ENCODE peak calls at places on chromosomes 6 and 20, in eight cellular contexts. One of them, this sample, is unnamed.

GRCh38 chr20:42775037-42775436 is 414.7 kb downstream of the PTPRT start:
- DNase-seq in astrocyte of the spinal cord: no peak
- DNase-seq in AG04450: no peak
- DNase-seq in AG10803: no peak
- DNase-seq in cardiac fibroblast: no peak
- DNase-seq in lung: no peak
- DNase-seq in gastrocnemius medialis: no peak
- DNase-seq in fibroblast of lung: no peak
- DNase-seq in this sample: no peak

GRCh38 chr20:62652051-62652893 is 10.0 kb downstream of the SLCO4A1 start:
- DNase-seq in astrocyte of the spinal cord: peak
- DNase-seq in AG04450: peak
- DNase-seq in AG10803: peak
- DNase-seq in cardiac fibroblast: peak
- DNase-seq in lung: peak
- DNase-seq in gastrocnemius medialis: peak
- DNase-seq in fibroblast of lung: peak
- DNase-seq in this sample: peak

GRCh38 chr6:116010400-116011095 is 50.1 kb downstream of the FRK start:
- DNase-seq in astrocyte of the spinal cord: peak
- DNase-seq in AG04450: peak
- DNase-seq in AG10803: peak
- DNase-seq in cardiac fibroblast: peak
- DNase-seq in lung: peak
- DNase-seq in gastrocnemius medialis: peak
- DNase-seq in fibroblast of lung: peak
- DNase-seq in this sample: peak

GRCh38 chr20:48846516-48847492 is 19.0 kb upstream of the PREX1 start:
- DNase-seq in astrocyte of the spinal cord: no peak
- DNase-seq in AG04450: no peak
- DNase-seq in AG10803: no peak
- DNase-seq in cardiac fibroblast: peak
- DNase-seq in lung: no peak
- DNase-seq in gastrocnemius medialis: no peak
- DNase-seq in fibroblast of lung: no peak
- DNase-seq in this sample: no peak

GRCh38 chr20:50624351-50625016 is 66.9 kb downstream of the RIPOR3 start:
- DNase-seq in astrocyte of the spinal cord: no peak
- DNase-seq in AG04450: no peak
- DNase-seq in AG10803: no peak
- DNase-seq in cardiac fibroblast: no peak
- DNase-seq in lung: peak
- DNase-seq in gastrocnemius medialis: no peak
- DNase-seq in fibroblast of lung: no peak
- DNase-seq in this sample: no peak

GRCh38 chr20:14631011-14631410 is 293.6 kb upstream of the FLRT3 start:
- DNase-seq in astrocyte of the spinal cord: no peak
- DNase-seq in AG04450: no peak
- DNase-seq in AG10803: no peak
- DNase-seq in cardiac fibroblast: no peak
- DNase-seq in lung: no peak
- DNase-seq in gastrocnemius medialis: no peak
- DNase-seq in fibroblast of lung: no peak
- DNase-seq in this sample: no peak

GRCh38 chr20:45297786-45298497 is 8.7 kb upstream of the RBPJL start:
- DNase-seq in astrocyte of the spinal cord: no peak
- DNase-seq in AG04450: no peak
- DNase-seq in AG10803: no peak
- DNase-seq in cardiac fibroblast: no peak
- DNase-seq in lung: no peak
- DNase-seq in gastrocnemius medialis: no peak
- DNase-seq in fibroblast of lung: no peak
- DNase-seq in this sample: no peak

GRCh38 chr20:4493386-4493785 is 228.3 kb upstream of the PRND start:
- DNase-seq in astrocyte of the spinal cord: no peak
- DNase-seq in AG04450: no peak
- DNase-seq in AG10803: no peak
- DNase-seq in cardiac fibroblast: no peak
- DNase-seq in lung: no peak
- DNase-seq in gastrocnemius medialis: no peak
- DNase-seq in fibroblast of lung: no peak
- DNase-seq in this sample: no peak

GRCh38 chr6:136962661-136963060 is 40.6 kb downstream of the SLC35D3 start:
- DNase-seq in astrocyte of the spinal cord: no peak
- DNase-seq in AG04450: no peak
- DNase-seq in AG10803: no peak
- DNase-seq in cardiac fibroblast: peak
- DNase-seq in lung: no peak
- DNase-seq in gastrocnemius medialis: no peak
- DNase-seq in fibroblast of lung: no peak
- DNase-seq in this sample: no peak

GRCh38 chr6:14804444-14805210 is 441.2 kb upstream of the JARID2 start:
- DNase-seq in astrocyte of the spinal cord: peak
- DNase-seq in AG04450: peak
- DNase-seq in AG10803: peak
- DNase-seq in cardiac fibroblast: peak
- DNase-seq in lung: peak
- DNase-seq in gastrocnemius medialis: peak
- DNase-seq in fibroblast of lung: peak
- DNase-seq in this sample: peak

GRCh38 chr6:108492131-108492766 is 68.5 kb upstream of the FOXO3 start:
- DNase-seq in astrocyte of the spinal cord: peak
- DNase-seq in AG04450: peak
- DNase-seq in AG10803: peak
- DNase-seq in cardiac fibroblast: peak
- DNase-seq in lung: no peak
- DNase-seq in gastrocnemius medialis: no peak
- DNase-seq in fibroblast of lung: peak
- DNase-seq in this sample: peak

GRCh38 chr6:18477301-18477941 is 90.3 kb downstream of the RNF144B start:
- DNase-seq in astrocyte of the spinal cord: peak
- DNase-seq in AG04450: no peak
- DNase-seq in AG10803: peak
- DNase-seq in cardiac fibroblast: no peak
- DNase-seq in lung: no peak
- DNase-seq in gastrocnemius medialis: no peak
- DNase-seq in fibroblast of lung: no peak
- DNase-seq in this sample: peak

GRCh38 chr20:3162080-3162611 is 2.5 kb upstream of the FASTKD5 start:
- DNase-seq in astrocyte of the spinal cord: no peak
- DNase-seq in AG04450: no peak
- DNase-seq in AG10803: no peak
- DNase-seq in cardiac fibroblast: no peak
- DNase-seq in lung: no peak
- DNase-seq in gastrocnemius medialis: no peak
- DNase-seq in fibroblast of lung: no peak
- DNase-seq in this sample: no peak

GRCh38 chr20:53865905-53866786 is 204.2 kb downstream of the BCAS1 start:
- DNase-seq in astrocyte of the spinal cord: peak
- DNase-seq in AG04450: peak
- DNase-seq in AG10803: peak
- DNase-seq in cardiac fibroblast: peak
- DNase-seq in lung: no peak
- DNase-seq in gastrocnemius medialis: no peak
- DNase-seq in fibroblast of lung: peak
- DNase-seq in this sample: peak

GRCh38 chr6:56424068-56424467 is 176.7 kb upstream of the COL21A1 start:
- DNase-seq in astrocyte of the spinal cord: no peak
- DNase-seq in AG04450: no peak
- DNase-seq in AG10803: no peak
- DNase-seq in cardiac fibroblast: peak
- DNase-seq in lung: no peak
- DNase-seq in gastrocnemius medialis: no peak
- DNase-seq in fibroblast of lung: no peak
- DNase-seq in this sample: no peak

GRCh38 chr20:13142143-13142542 is 78.9 kb upstream of the ISM1 start:
- DNase-seq in astrocyte of the spinal cord: peak
- DNase-seq in AG04450: no peak
- DNase-seq in AG10803: peak
- DNase-seq in cardiac fibroblast: no peak
- DNase-seq in lung: no peak
- DNase-seq in gastrocnemius medialis: no peak
- DNase-seq in fibroblast of lung: no peak
- DNase-seq in this sample: no peak

GRCh38 chr6:22569281-22570184 is at the start of gene HDGFL1:
- DNase-seq in astrocyte of the spinal cord: no peak
- DNase-seq in AG04450: no peak
- DNase-seq in AG10803: no peak
- DNase-seq in cardiac fibroblast: no peak
- DNase-seq in lung: no peak
- DNase-seq in gastrocnemius medialis: no peak
- DNase-seq in fibroblast of lung: no peak
- DNase-seq in this sample: no peak

GRCh38 chr20:41783423-41784220 is 165.4 kb upstream of the CHD6 start:
- DNase-seq in astrocyte of the spinal cord: no peak
- DNase-seq in AG04450: no peak
- DNase-seq in AG10803: no peak
- DNase-seq in cardiac fibroblast: no peak
- DNase-seq in lung: no peak
- DNase-seq in gastrocnemius medialis: no peak
- DNase-seq in fibroblast of lung: no peak
- DNase-seq in this sample: no peak

DNA sequence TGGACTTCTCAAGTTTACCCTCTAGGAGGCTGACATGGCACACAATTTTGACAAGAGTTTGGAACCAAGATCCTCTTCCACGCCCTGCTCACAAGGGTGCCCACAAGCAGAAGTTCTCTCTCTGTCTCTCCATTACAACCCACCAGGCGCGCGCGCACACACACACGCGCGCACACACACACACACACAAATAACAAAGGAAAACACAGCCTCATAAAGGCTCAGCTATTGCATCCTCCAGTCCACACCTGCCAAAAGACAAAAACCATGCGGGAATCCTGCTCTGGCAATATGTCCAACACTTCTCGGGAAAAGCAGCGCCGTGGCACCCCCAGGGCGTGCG is 870 bp downstream of the PAK5 start:
- DNase-seq in astrocyte of the spinal cord: no peak
- DNase-seq in AG04450: no peak
- DNase-seq in AG10803: no peak
- DNase-seq in cardiac fibroblast: no peak
- DNase-seq in lung: no peak
- DNase-seq in gastrocnemius medialis: no peak
- DNase-seq in fibroblast of lung: peak
- DNase-seq in this sample: no peak
- H3K4me3 ChIP-seq in astrocyte of the spinal cord: peak
- H3K4me3 ChIP-seq in AG04450: no peak
- H3K4me3 ChIP-seq in AG10803: no peak
- H3K4me3 ChIP-seq in cardiac fibroblast: no peak
- H3K4me3 ChIP-seq in lung: no peak
- H3K4me3 ChIP-seq in gastrocnemius medialis: no peak
- H3K4me3 ChIP-seq in fibroblast of lung: no peak
- H3K4me3 ChIP-seq in this sample: no peak

GRCh38 chr6:10420546-10421507 is 6.0 kb upstream of the TFAP2A start:
- DNase-seq in astrocyte of the spinal cord: no peak
- DNase-seq in AG04450: no peak
- DNase-seq in AG10803: no peak
- DNase-seq in cardiac fibroblast: no peak
- DNase-seq in lung: no peak
- DNase-seq in gastrocnemius medialis: no peak
- DNase-seq in fibroblast of lung: no peak
- DNase-seq in this sample: no peak
- TF ChIP-seq CTCF in astrocyte of the spinal cord: peak
- TF ChIP-seq CTCF in AG04450: no peak
- TF ChIP-seq CTCF in AG10803: no peak
- TF ChIP-seq CTCF in cardiac fibroblast: no peak
- TF ChIP-seq CTCF in lung: no peak
- TF ChIP-seq CTCF in gastrocnemius medialis: no peak
- TF ChIP-seq CTCF in fibroblast of lung: no peak
- TF ChIP-seq CTCF in this sample: no peak

GRCh38 chr6:73656501-73657145 is 2.8 kb upstream of the SLC17A5 start:
- DNase-seq in astrocyte of the spinal cord: no peak
- DNase-seq in AG04450: no peak
- DNase-seq in AG10803: no peak
- DNase-seq in cardiac fibroblast: no peak
- DNase-seq in lung: no peak
- DNase-seq in gastrocnemius medialis: no peak
- DNase-seq in fibroblast of lung: no peak
- DNase-seq in this sample: no peak
- H3K4me3 ChIP-seq in astrocyte of the spinal cord: no peak
- H3K4me3 ChIP-seq in AG04450: no peak
- H3K4me3 ChIP-seq in AG10803: no peak
- H3K4me3 ChIP-seq in cardiac fibroblast: no peak
- H3K4me3 ChIP-seq in lung: no peak
- H3K4me3 ChIP-seq in gastrocnemius medialis: no peak
- H3K4me3 ChIP-seq in fibroblast of lung: no peak
- H3K4me3 ChIP-seq in this sample: no peak

GRCh38 chr6:75070244-75070643 is 135.6 kb downstream of the COL12A1 start:
- DNase-seq in astrocyte of the spinal cord: no peak
- DNase-seq in AG04450: no peak
- DNase-seq in AG10803: no peak
- DNase-seq in cardiac fibroblast: no peak
- DNase-seq in lung: no peak
- DNase-seq in gastrocnemius medialis: no peak
- DNase-seq in fibroblast of lung: no peak
- DNase-seq in this sample: no peak

GRCh38 chr6:75065524-75065923 is 140.3 kb downstream of the COL12A1 start:
- DNase-seq in astrocyte of the spinal cord: peak
- DNase-seq in AG04450: no peak
- DNase-seq in AG10803: peak
- DNase-seq in cardiac fibroblast: peak
- DNase-seq in lung: no peak
- DNase-seq in gastrocnemius medialis: no peak
- DNase-seq in fibroblast of lung: peak
- DNase-seq in this sample: peak
- TF ChIP-seq CTCF in astrocyte of the spinal cord: peak
- TF ChIP-seq CTCF in AG04450: peak
- TF ChIP-seq CTCF in AG10803: peak
- TF ChIP-seq CTCF in cardiac fibroblast: peak
- TF ChIP-seq CTCF in lung: no peak
- TF ChIP-seq CTCF in gastrocnemius medialis: no peak
- TF ChIP-seq CTCF in fibroblast of lung: peak
- TF ChIP-seq CTCF in this sample: peak